ENCODE peak calls at places on chromosome 12, in nine cellular contexts. H is osteoblast, Q is Peyer's patch, K is GM10248, N is fibroblast of the aortic adventitia, Z is RWPE1, B is progenitor cell of endocrine pancreas, P is glutamatergic neuron, G is ovary. V is an unnamed sample.

GRCh38 chr12:27972721-27973120 is at the start of gene PTHLH:
- DNase-seq in H (no peak), Q (no peak), K (no peak), N (no peak), Z (no peak), B (no peak), P (no peak), G (no peak), V (no peak)

GRCh38 chr12:121765573-121765972 is 27.9 kb downstream of the RHOF start:
- DNase-seq in H (peak), Q (no peak), K (no peak), N (peak), Z (peak), B (no peak), P (peak), G (no peak), V (peak)

GRCh38 chr12:109878749-109879148 is 1.6 kb downstream of the GLTP start:
- DNase-seq in H (peak), Q (no peak), K (no peak), N (no peak), Z (no peak), B (no peak), P (no peak), G (no peak), V (no peak)

GRCh38 chr12:93127582-93128331 is 198.7 kb upstream of the EEA1 start:
- DNase-seq in H (no peak), Q (peak), K (no peak), N (peak), Z (peak), B (no peak), P (no peak), G (peak), V (peak)

GRCh38 chr12:59834659-59835474 is 239.0 kb downstream of the SLC16A7 start:
- DNase-seq in H (peak), Q (no peak), K (peak), N (peak), Z (no peak), B (no peak), P (no peak), G (no peak), V (no peak)

GRCh38 chr12:116559330-116560080 is at the start of gene MAP1LC3B2:
- DNase-seq in H (peak), Q (peak), K (peak), N (peak), Z (peak), B (no peak), P (no peak), G (no peak), V (no peak)

GRCh38 chr12:43880547-43880946 is 44.7 kb downstream of the TMEM117 start:
- DNase-seq in H (no peak), Q (no peak), K (no peak), N (no peak), Z (no peak), B (no peak), P (no peak), G (no peak), V (no peak)

GRCh38 chr12:28057856-28058615 is 85.5 kb upstream of the PTHLH start:
- DNase-seq in H (peak), Q (no peak), K (no peak), N (peak), Z (peak), B (no peak), P (no peak), G (no peak), V (no peak)

GRCh38 chr12:101267111-101267510 is 12.8 kb upstream of the UTP20 start:
- DNase-seq in H (no peak), Q (no peak), K (no peak), N (no peak), Z (no peak), B (no peak), P (no peak), G (no peak), V (no peak)

GRCh38 chr12:78863482-78864427 is 819 bp upstream of the SYT1 start:
- DNase-seq in H (peak), Q (peak), K (peak), N (peak), Z (peak), B (peak), P (peak), G (peak), V (peak)

GRCh38 chr12:52243264-52243773 is 10.3 kb downstream of the KRT7 start:
- DNase-seq in H (peak), Q (no peak), K (no peak), N (peak), Z (no peak), B (no peak), P (no peak), G (no peak), V (no peak)

GRCh38 chr12:117872521-117873169 is 96.1 kb downstream of the KSR2 start:
- DNase-seq in H (peak), Q (no peak), K (no peak), N (peak), Z (no peak), B (no peak), P (no peak), G (no peak), V (no peak)

GRCh38 chr12:3431685-3432084 is 59.3 kb upstream of the PRMT8 start:
- DNase-seq in H (no peak), Q (no peak), K (no peak), N (no peak), Z (no peak), B (no peak), P (no peak), G (no peak), V (no peak)

GRCh38 chr12:3432868-3433267 is 58.1 kb upstream of the PRMT8 start:
- DNase-seq in H (no peak), Q (no peak), K (no peak), N (no peak), Z (no peak), B (no peak), P (no peak), G (no peak), V (no peak)

GRCh38 chr12:3427956-3428355 is 63.0 kb upstream of the PRMT8 start:
- DNase-seq in H (no peak), Q (no peak), K (no peak), N (no peak), Z (no peak), B (no peak), P (no peak), G (no peak), V (no peak)

GRCh38 chr12:3432176-3432742 is 58.7 kb upstream of the PRMT8 start:
- DNase-seq in H (peak), Q (no peak), K (no peak), N (no peak), Z (no peak), B (no peak), P (no peak), G (no peak), V (no peak)

GRCh38 chr12:3428631-3429030 is 62.4 kb upstream of the PRMT8 start:
- DNase-seq in H (no peak), Q (no peak), K (no peak), N (no peak), Z (no peak), B (no peak), P (no peak), G (no peak), V (no peak)
- TF ChIP-seq CTCF in H (no peak), Q (no peak), K (no peak), N (no peak), Z (no peak), B (no peak), P (no peak), G (no peak), V (no peak)

GRCh38 chr12:122834229-122834920 is 882 bp upstream of the HIP1R start:
- DNase-seq in H (peak), Q (no peak), K (no peak), N (peak), Z (peak), B (peak), P (peak), G (no peak), V (no peak)
- TF ChIP-seq CTCF in H (no peak), Q (no peak), K (no peak), N (peak), Z (no peak), B (peak), P (no peak), G (no peak), V (peak)

GRCh38 chr12:14557966-14558365 is 9.7 kb downstream of the PLBD1 start:
- DNase-seq in H (no peak), Q (no peak), K (no peak), N (no peak), Z (no peak), B (no peak), P (no peak), G (no peak), V (no peak)

GRCh38 chr12:14558377-14559051 is 9.2 kb downstream of the PLBD1 start:
- DNase-seq in H (no peak), Q (no peak), K (no peak), N (no peak), Z (no peak), B (no peak), P (no peak), G (no peak), V (no peak)

GRCh38 chr12:14548609-14549008 is 19.1 kb downstream of the PLBD1 start:
- DNase-seq in H (no peak), Q (no peak), K (no peak), N (no peak), Z (no peak), B (no peak), P (no peak), G (no peak), V (no peak)

GRCh38 chr12:14554281-14555008 is 13.2 kb downstream of the PLBD1 start:
- DNase-seq in H (no peak), Q (peak), K (no peak), N (peak), Z (peak), B (no peak), P (no peak), G (peak), V (peak)
- TF ChIP-seq CTCF in H (no peak), Q (no peak), K (no peak), N (no peak), Z (no peak), B (no peak), P (no peak), G (no peak), V (no peak)

GRCh38 chr12:87939182-87939581 is 90.0 kb downstream of the C12orf50 start:
- DNase-seq in H (no peak), Q (no peak), K (no peak), N (no peak), Z (no peak), B (no peak), P (no peak), G (no peak), V (no peak)

DNA sequence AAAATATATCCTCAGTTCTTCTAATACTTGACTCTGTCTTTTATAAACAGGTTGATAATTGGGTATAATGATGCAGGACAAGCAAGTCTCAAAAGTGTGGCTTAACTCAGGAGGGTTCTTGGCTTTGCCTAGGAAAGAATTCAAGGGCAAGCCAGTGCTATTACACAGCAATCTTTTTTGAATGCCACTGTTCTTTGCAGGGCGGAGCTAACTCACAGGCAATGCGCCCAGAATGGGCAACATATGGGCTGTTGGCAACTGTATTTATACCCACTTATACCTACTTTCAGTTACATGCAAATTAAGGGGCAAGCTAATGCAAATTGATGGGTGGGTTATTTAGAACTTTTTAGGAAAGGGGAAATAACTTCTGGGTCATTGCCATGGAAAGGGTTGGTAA is 85.5 kb downstream of the C12orf50 start:
- DNase-seq in H (no peak), Q (no peak), K (no peak), N (no peak), Z (no peak), B (no peak), P (no peak), G (no peak), V (no peak)
- TF ChIP-seq CTCF in H (no peak), Q (no peak), K (no peak), N (no peak), Z (no peak), B (no peak), P (no peak), G (no peak), V (no peak)

DNA sequence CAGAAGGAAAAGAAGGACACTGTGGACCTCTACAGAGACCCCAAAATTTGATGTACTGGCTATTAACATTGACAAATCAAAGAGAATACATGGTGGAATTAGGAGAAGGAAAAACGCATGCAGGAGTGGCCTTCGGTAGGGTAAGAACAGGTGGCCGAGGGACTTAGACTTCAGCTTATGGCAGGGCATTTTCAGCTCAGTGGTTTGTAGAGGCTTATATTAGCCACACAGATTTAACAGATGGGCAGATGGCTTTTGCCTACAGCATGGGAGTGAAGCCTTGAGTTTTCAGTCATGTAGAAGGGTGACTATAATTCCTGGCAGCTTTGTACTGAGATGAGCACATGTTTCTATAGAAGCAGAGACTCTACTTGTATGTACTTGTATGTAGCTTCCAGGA is 41.0 kb upstream of the PLEKHA5 start:
- DNase-seq in H (peak), Q (no peak), K (no peak), N (no peak), Z (no peak), B (no peak), P (no peak), G (no peak), V (no peak)
- TF ChIP-seq CTCF in H (no peak), Q (no peak), K (no peak), N (no peak), Z (no peak), B (no peak), P (no peak), G (no peak), V (no peak)